ENCODE peak calls at places on chromosomes 4 and X, in four cellular contexts. A, D, M and Z are unnamed samples.

GRCh38 chrX:39650883-39651282 is 446.9 kb downstream of the BCOR start:
- DNase-seq in A (no peak), D (no peak), M (no peak), Z (no peak)

GRCh38 chrX:132218100-132218807 is 993 bp downstream of the RAP2C start:
- DNase-seq in A (peak; percentile 81), D (peak; percentile 87), M (peak; percentile 83), Z (peak; percentile 91)

GRCh38 chr4:137408527-137409177 is 123.6 kb downstream of the PCDH18 start:
- DNase-seq in A (no peak), D (no peak), M (no peak), Z (no peak)

GRCh38 chr4:110620352-110621327 is 2.2 kb downstream of the PITX2 start:
- DNase-seq in A (no peak), D (no peak), M (peak; percentile 67), Z (no peak)

GRCh38 chr4:180028682-180029081 is 2214.5 kb upstream of the TENM3 start:
- DNase-seq in A (no peak), D (peak; percentile 31), M (no peak), Z (no peak)

GRCh38 chrX:71660562-71661416 is 6.6 kb upstream of the LOC101059915 start:
- DNase-seq in A (no peak), D (no peak), M (no peak), Z (no peak)

GRCh38 chr4:107183155-107183774 is 147.2 kb upstream of the DKK2 start:
- DNase-seq in A (no peak), D (peak; percentile 60), M (no peak), Z (peak; percentile 63)

GRCh38 chr4:84547211-84547610 is 35.7 kb upstream of the CDS1 start:
- DNase-seq in A (no peak), D (peak; percentile 5), M (no peak), Z (no peak)

GRCh38 chr4:7759221-7759620 is 180.4 kb downstream of the AFAP1 start:
- DNase-seq in A (no peak), D (peak; percentile 60), M (peak; percentile 66), Z (no peak)